ENCODE peak calls at places on chromosomes 16 and 17, in four cellular contexts. One of them, this sample, is unnamed.
A peak's percentile ranks its signal among the peaks of the same experiment; 100 is the strongest.

GRCh38 chr17:20948984-20949777 is 93.6 kb downstream of the USP22 start:
- DNase-seq in A549: no peak
- DNase-seq in H1: no peak
- DNase-seq in K562: peak; percentile 11
- DNase-seq in this sample: no peak

GRCh38 chr16:67278773-67279295 is 498 bp upstream of the PLEKHG4 start:
- DNase-seq in A549: peak; percentile 56
- DNase-seq in H1: peak; percentile 74
- DNase-seq in K562: peak; percentile 74
- DNase-seq in this sample: no peak

GRCh38 chr17:14762736-14763479 is 462.0 kb downstream of the HS3ST3B1 start:
- DNase-seq in A549: no peak
- DNase-seq in H1: no peak
- DNase-seq in K562: no peak
- DNase-seq in this sample: no peak

GRCh38 chr16:386641-387156 is 4.9 kb upstream of the PGAP6 start:
- DNase-seq in A549: no peak
- DNase-seq in H1: no peak
- DNase-seq in K562: peak; percentile 57
- DNase-seq in this sample: no peak

GRCh38 chr17:68749742-68750562 is 148.8 kb upstream of the FAM20A start:
- DNase-seq in A549: no peak
- DNase-seq in H1: no peak
- DNase-seq in K562: no peak
- DNase-seq in this sample: peak; percentile 20

GRCh38 chr17:30093463-30094147 is 23.0 kb upstream of the NSRP1 start:
- DNase-seq in A549: peak; percentile 63
- DNase-seq in H1: peak; percentile 81
- DNase-seq in K562: peak; percentile 75
- DNase-seq in this sample: peak; percentile 49

GRCh38 chr16:1767116-1767994 is 4.0 kb downstream of the NME3 start:
- DNase-seq in A549: no peak
- DNase-seq in H1: no peak
- DNase-seq in K562: no peak
- DNase-seq in this sample: no peak

GRCh38 chr16:73147958-73148357 is 100.0 kb upstream of the ZFHX3 start:
- DNase-seq in A549: no peak
- DNase-seq in H1: no peak
- DNase-seq in K562: no peak
- DNase-seq in this sample: no peak

GRCh38 chr16:54054237-54054780 is 232.3 kb downstream of the IRX3 start:
- DNase-seq in A549: no peak
- DNase-seq in H1: no peak
- DNase-seq in K562: no peak
- DNase-seq in this sample: no peak

GRCh38 chr17:11797803-11798202 is 199.5 kb downstream of the ZNF18 start:
- DNase-seq in A549: peak; percentile 50
- DNase-seq in H1: peak; percentile 54
- DNase-seq in K562: peak; percentile 47
- DNase-seq in this sample: no peak

GRCh38 chr17:289409-289808 is 63.2 kb downstream of the RPH3AL start:
- DNase-seq in A549: no peak
- DNase-seq in H1: no peak
- DNase-seq in K562: no peak
- DNase-seq in this sample: no peak

DNA sequence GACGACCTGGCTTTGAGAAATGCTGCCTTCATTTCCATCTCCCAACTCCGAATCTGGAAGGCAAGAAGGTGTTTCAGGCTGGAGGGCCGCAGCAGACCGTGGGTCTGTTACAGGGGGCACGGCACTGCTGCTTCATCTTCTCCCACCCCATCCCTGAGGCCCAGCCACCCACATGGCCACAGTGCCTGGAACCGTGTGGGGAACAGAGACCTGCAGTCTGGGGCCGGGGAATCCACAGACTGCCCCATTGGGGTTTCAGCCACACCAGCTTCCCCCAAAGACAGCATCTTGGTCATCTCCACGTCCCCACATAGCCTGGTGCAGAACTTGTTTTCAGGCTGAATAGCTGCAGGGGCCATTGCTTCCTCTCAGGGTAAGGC is 74.2 kb downstream of the MRC2 start:
- DNase-seq in A549: no peak
- DNase-seq in H1: no peak
- DNase-seq in K562: no peak
- DNase-seq in this sample: no peak
- TF ChIP-seq RNF2 in A549: no peak
- TF ChIP-seq RNF2 in H1: no peak
- TF ChIP-seq RNF2 in K562: no peak
- TF ChIP-seq RNF2 in this sample: no peak

DNA sequence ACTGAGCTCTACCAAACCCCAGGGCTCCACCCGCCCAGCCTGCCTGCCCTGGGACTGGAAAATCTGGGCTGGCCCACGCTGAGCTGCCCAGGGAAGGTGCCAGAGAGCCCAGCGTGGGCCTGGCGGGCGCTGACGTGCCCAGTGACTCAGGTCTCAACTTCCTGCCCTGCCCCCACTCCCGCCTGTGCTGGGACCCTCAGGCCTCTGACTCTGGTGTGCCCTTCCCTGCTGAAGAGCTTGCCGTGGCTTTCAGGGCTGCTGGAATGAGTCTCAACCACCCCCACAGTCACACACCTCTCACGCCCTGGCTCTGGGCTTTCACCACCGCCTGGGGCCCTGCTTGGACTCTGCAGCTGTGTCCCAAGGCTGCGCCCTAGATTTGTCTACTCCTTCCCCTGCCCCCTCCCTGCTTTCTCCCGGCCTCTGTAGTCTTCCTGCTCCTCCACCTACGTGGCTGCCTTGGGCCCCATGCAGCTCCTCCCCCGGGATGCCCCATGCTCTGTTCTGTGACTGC is 10.4 kb downstream of the LLGL1 start:
- DNase-seq in A549: no peak
- DNase-seq in H1: no peak
- DNase-seq in K562: no peak
- DNase-seq in this sample: no peak
- TF ChIP-seq RNF2 in A549: no peak
- TF ChIP-seq RNF2 in H1: no peak
- TF ChIP-seq RNF2 in K562: no peak
- TF ChIP-seq RNF2 in this sample: no peak

DNA sequence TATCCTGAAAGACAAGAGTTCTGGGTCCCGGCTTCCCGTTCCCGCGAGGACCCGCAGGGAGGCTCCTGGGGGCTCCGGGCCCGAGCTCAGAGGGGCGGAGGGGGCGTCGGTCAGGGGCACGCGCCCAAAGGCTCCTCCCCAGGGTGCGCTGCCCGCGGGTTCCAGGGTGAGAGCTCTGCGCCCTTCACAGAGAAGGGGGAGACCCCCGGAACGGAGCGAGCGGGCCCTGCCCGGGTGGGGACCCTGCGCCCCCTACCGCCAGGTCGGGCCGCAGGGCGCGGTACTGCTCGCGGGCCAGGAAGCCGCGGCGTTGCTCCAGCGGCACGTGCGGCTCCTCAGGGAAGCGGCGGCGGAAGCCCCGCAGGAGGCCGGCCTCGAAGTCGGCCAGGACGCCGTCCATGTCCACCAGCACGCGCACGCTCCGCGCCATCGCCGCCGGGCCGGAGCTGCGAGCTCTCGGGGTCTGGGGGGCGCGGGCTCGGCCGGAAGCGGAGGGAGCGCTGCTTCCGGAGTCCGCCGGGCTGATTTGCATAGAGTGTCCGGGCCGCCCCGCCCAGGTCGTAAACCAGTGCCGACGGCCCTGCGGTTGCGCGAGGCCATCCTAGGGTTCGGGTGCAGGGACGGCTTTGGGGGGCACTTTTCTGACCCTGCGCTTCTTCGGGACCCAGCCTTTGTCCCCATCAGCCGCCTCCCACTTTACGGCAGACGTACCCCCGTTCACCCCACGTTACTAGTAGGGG is at the start of gene NT5C:
- DNase-seq in A549: peak; percentile 91
- DNase-seq in H1: peak; percentile 91
- DNase-seq in K562: peak; percentile 92
- DNase-seq in this sample: peak; percentile 79
- TF ChIP-seq RNF2 in A549: no peak
- TF ChIP-seq RNF2 in H1: no peak
- TF ChIP-seq RNF2 in K562: peak; percentile 34
- TF ChIP-seq RNF2 in this sample: peak; percentile 96

GRCh38 chr17:39271546-39271945 is 45.8 kb upstream of the STAC2 start:
- DNase-seq in A549: no peak
- DNase-seq in H1: no peak
- DNase-seq in K562: no peak
- DNase-seq in this sample: no peak

GRCh38 chr17:39276113-39276512 is 50.4 kb upstream of the STAC2 start:
- DNase-seq in A549: no peak
- DNase-seq in H1: no peak
- DNase-seq in K562: no peak
- DNase-seq in this sample: no peak

DNA sequence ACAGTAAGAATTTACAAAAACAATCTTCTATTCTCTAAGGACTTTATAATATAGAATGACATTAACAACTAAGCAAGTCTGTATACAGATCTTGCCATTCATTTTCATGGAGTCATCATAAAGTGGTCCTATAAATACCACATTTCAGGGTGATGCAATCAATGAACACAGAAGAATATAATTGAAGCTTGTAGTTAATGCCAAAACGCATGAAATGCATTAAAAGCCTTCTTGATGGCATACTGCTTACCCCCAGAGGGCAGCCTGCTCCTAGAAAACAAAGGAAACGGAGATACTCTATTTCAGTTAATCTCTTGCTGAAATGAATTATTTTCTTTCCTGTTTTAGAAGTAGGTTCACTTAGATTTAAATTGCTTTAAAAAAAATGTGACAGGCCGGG is 45.2 kb upstream of the STAC2 start:
- DNase-seq in A549: peak; percentile 48
- DNase-seq in H1: no peak
- DNase-seq in K562: peak; percentile 61
- DNase-seq in this sample: no peak
- TF ChIP-seq RNF2 in A549: no peak
- TF ChIP-seq RNF2 in H1: no peak
- TF ChIP-seq RNF2 in K562: no peak
- TF ChIP-seq RNF2 in this sample: no peak

GRCh38 chr16:35525979-35526590 is 2066.7 kb downstream of the TP53TG3F start:
- DNase-seq in A549: peak; percentile 6
- DNase-seq in H1: no peak
- DNase-seq in K562: no peak
- DNase-seq in this sample: no peak
- TF ChIP-seq RNF2 in A549: no peak
- TF ChIP-seq RNF2 in H1: no peak
- TF ChIP-seq RNF2 in K562: no peak
- TF ChIP-seq RNF2 in this sample: no peak

GRCh38 chr17:77427471-77427991 is 286.8 kb downstream of the SEC14L1 start:
- DNase-seq in A549: peak; percentile 61
- DNase-seq in H1: no peak
- DNase-seq in K562: peak; percentile 52
- DNase-seq in this sample: no peak
- TF ChIP-seq RNF2 in A549: no peak
- TF ChIP-seq RNF2 in H1: no peak
- TF ChIP-seq RNF2 in K562: no peak
- TF ChIP-seq RNF2 in this sample: no peak